ENCODE peak calls at places on chromosomes 1 and 21, in four cellular contexts. J, N, A and O are unnamed samples.

GRCh38 chr1:61293986-61294504 is 211.7 kb downstream of the NFIA start:
- DNase-seq in J (no peak), N (no peak), A (no peak), O (no peak)

GRCh38 chr1:78543941-78544630 is 53.3 kb downstream of the PTGFR start:
- DNase-seq in J (no peak), N (no peak), A (no peak), O (no peak)

GRCh38 chr1:44408181-44409018 is 3.3 kb downstream of the RNF220 start:
- DNase-seq in J (no peak), N (no peak), A (peak; percentile 11), O (no peak)

GRCh38 chr1:212498243-212498642 is 65.5 kb downstream of the NENF start:
- DNase-seq in J (no peak), N (no peak), A (no peak), O (no peak)

GRCh38 chr21:28805885-28806284 is 186.8 kb downstream of the LTN1 start:
- DNase-seq in J (no peak), N (no peak), A (no peak), O (no peak)

GRCh38 chr1:179586107-179586823 is 5.4 kb upstream of the TDRD5 start:
- DNase-seq in J (peak; percentile 93), N (peak; percentile 76), A (no peak), O (no peak)

GRCh38 chr1:224340711-224341384 is 10.9 kb upstream of the NVL start:
- DNase-seq in J (peak; percentile 67), N (no peak), A (no peak), O (no peak)

GRCh38 chr1:117232551-117232950 is 21.8 kb upstream of the VTCN1 start:
- DNase-seq in J (no peak), N (no peak), A (no peak), O (no peak)

GRCh38 chr1:89889336-89889640 is 68.5 kb downstream of the LRRC8D start:
- DNase-seq in J (no peak), N (no peak), A (no peak), O (no peak)

GRCh38 chr1:209527372-209527771 is 56.1 kb upstream of the CAMK1G start:
- DNase-seq in J (no peak), N (no peak), A (no peak), O (no peak)

DNA sequence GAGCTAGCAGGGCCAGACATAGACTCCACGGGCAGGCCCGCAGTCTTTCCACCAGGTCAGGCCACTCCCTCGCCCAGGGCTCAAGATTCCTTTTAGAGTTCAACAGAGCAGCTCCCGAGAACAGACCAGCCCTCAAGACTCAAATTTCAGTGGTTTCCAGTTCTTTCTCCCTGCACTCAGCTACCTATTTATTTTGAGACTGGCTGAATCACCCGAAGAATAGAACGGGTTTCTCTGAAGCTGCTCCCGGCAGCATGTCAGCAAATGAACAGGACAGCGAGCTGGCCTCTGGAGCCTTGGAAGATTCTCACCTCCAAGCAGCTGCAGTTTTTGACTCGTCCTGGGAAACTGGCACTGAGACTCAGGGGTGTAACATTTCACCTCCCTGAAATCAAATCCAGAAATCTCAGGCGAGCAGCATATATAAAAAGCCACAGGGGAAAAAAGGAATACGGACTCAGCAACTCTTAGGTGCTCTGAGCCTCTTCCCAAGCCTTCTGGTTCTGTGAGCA is 177.9 kb downstream of the CLIC6 start:
- DNase-seq in J (no peak), N (no peak), A (no peak), O (no peak)
- H4K20me1 ChIP-seq in J (peaks cover 83% of the 10 kb centered on the region), N (peaks cover 18% of the 10 kb centered on the region), A (no peaks in the 10 kb centered on the region), O (no peaks in the 10 kb centered on the region)

GRCh38 chr21:38179504-38179900 is 77.3 kb upstream of the KCNJ15 start:
- DNase-seq in J (no peak), N (no peak), A (no peak), O (no peak)
- TF ChIP-seq NFIC in J (no peak), N (no peak), A (no peak), O (no peak)

GRCh38 chr21:37372127-37372731 is 5.7 kb downstream of the DYRK1A start:
- DNase-seq in J (no peak), N (no peak), A (no peak), O (no peak)
- H4K20me1 ChIP-seq in J (peaks cover 93% of the 10 kb centered on the region), N (peaks cover 23% of the 10 kb centered on the region), A (peaks cover 88% of the 10 kb centered on the region), O (peaks cover 6% of the 10 kb centered on the region)

DNA sequence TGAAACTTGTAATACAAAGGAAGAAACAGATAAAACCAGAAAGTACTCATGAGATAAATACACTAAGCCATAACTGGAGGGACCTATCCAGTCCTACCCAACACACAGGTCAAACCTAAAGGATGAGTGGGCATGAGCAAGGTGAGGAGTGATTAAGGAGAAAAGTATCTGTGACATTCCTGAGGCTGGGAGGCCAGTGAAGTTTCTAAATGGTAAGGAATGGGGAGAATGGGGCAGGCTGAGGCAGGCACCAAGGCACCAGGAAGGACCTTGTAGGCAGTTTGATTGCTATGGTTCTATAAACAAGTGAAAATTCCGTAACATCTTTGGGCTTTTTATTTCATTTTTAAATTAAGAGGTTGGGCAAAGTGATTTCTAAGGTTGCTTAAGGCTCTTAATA is 10.4 kb downstream of the DDX59 start:
- DNase-seq in J (no peak), N (no peak), A (no peak), O (no peak)
- TF ChIP-seq NFIC in J (no peak), N (no peak), A (no peak), O (no peak)

DNA sequence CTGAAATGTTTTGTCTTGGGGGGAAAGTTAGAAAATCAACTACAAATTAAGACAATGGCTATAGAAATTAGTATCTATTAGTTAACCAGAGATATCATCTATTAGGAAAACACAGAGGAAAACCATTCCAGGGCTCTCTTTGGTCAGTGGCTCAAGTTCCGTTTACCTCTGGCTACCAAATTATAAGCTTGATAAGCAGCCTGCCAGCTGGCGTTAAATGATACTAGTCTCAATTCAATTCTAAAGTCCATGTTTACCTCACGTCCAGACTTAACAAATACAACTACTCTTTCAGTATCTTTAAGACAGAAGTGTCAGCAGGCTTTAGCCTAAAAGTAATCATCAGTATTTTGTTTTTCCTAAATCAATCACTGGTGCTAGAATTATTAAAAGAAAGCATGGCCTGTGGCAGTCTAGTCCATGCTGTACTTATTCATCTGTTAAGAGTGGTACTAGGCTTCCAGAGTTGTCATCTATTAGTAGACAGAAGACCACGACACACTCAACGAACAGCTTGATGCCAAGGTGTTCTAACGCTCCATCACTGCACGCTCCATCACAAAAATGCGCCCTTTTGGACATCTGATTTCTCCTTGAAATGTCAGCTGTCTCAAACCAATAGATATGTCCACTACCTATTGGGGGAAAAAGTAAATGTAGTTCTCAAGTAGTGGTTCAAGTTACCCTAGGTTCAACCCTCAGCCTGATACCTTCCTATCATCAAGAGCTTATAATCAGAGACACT is 1.5 kb downstream of the IVNS1ABP start:
- DNase-seq in J (no peak), N (no peak), A (peak; percentile 51), O (peak; percentile 26)
- H4K20me1 ChIP-seq in J (peaks cover 46% of the 10 kb centered on the region), N (peaks cover 29% of the 10 kb centered on the region), A (peaks cover 40% of the 10 kb centered on the region), O (no peaks in the 10 kb centered on the region)